ENCODE peak calls at places on chromosomes 4 and X, in eight cellular contexts. One of them, this sample, is unnamed.

GRCh38 chr4:75495489-75495888 is 18.7 kb downstream of the RCHY1 start:
- DNase-seq in heart left ventricle: no peak
- DNase-seq in NB4: no peak
- DNase-seq in Caco-2: no peak
- DNase-seq in mammary epithelial cell: no peak
- DNase-seq in breast epithelium: no peak
- DNase-seq in AG08395: no peak
- DNase-seq in left kidney: no peak
- DNase-seq in this sample: no peak

GRCh38 chr4:105637409-105638258 is 70.9 kb downstream of the INTS12 start:
- DNase-seq in heart left ventricle: peak
- DNase-seq in NB4: peak
- DNase-seq in Caco-2: no peak
- DNase-seq in mammary epithelial cell: no peak
- DNase-seq in breast epithelium: peak
- DNase-seq in AG08395: no peak
- DNase-seq in left kidney: peak
- DNase-seq in this sample: no peak

GRCh38 chr4:85905761-85906160 is 430.8 kb downstream of the ARHGAP24 start:
- DNase-seq in heart left ventricle: no peak
- DNase-seq in NB4: no peak
- DNase-seq in Caco-2: no peak
- DNase-seq in mammary epithelial cell: no peak
- DNase-seq in breast epithelium: no peak
- DNase-seq in AG08395: no peak
- DNase-seq in left kidney: peak
- DNase-seq in this sample: no peak

GRCh38 chr4:185566425-185566824 is 31.1 kb upstream of the PDLIM3 start:
- DNase-seq in heart left ventricle: peak
- DNase-seq in NB4: no peak
- DNase-seq in Caco-2: no peak
- DNase-seq in mammary epithelial cell: no peak
- DNase-seq in breast epithelium: no peak
- DNase-seq in AG08395: no peak
- DNase-seq in left kidney: no peak
- DNase-seq in this sample: peak

GRCh38 chr4:151567056-151567455 is 158.1 kb downstream of the FHIP1A start:
- DNase-seq in heart left ventricle: no peak
- DNase-seq in NB4: peak
- DNase-seq in Caco-2: no peak
- DNase-seq in mammary epithelial cell: no peak
- DNase-seq in breast epithelium: no peak
- DNase-seq in AG08395: no peak
- DNase-seq in left kidney: peak
- DNase-seq in this sample: no peak

GRCh38 chrX:83845397-83845796 is 15.5 kb upstream of the CYLC1 start:
- DNase-seq in heart left ventricle: no peak
- DNase-seq in NB4: peak
- DNase-seq in Caco-2: peak
- DNase-seq in mammary epithelial cell: peak
- DNase-seq in breast epithelium: no peak
- DNase-seq in AG08395: peak
- DNase-seq in left kidney: peak
- DNase-seq in this sample: peak

GRCh38 chr4:57119054-57119651 is 9.0 kb upstream of the IGFBP7 start:
- DNase-seq in heart left ventricle: peak
- DNase-seq in NB4: no peak
- DNase-seq in Caco-2: no peak
- DNase-seq in mammary epithelial cell: peak
- DNase-seq in breast epithelium: no peak
- DNase-seq in AG08395: peak
- DNase-seq in left kidney: peak
- DNase-seq in this sample: no peak

GRCh38 chrX:111445485-111445884 is 33.5 kb upstream of the DCX start:
- DNase-seq in heart left ventricle: no peak
- DNase-seq in NB4: peak
- DNase-seq in Caco-2: no peak
- DNase-seq in mammary epithelial cell: peak
- DNase-seq in breast epithelium: no peak
- DNase-seq in AG08395: peak
- DNase-seq in left kidney: peak
- DNase-seq in this sample: no peak

GRCh38 chr4:48901196-48901595 is 5.4 kb downstream of the OCIAD2 start:
- DNase-seq in heart left ventricle: no peak
- DNase-seq in NB4: no peak
- DNase-seq in Caco-2: no peak
- DNase-seq in mammary epithelial cell: no peak
- DNase-seq in breast epithelium: no peak
- DNase-seq in AG08395: no peak
- DNase-seq in left kidney: no peak
- DNase-seq in this sample: peak

GRCh38 chr4:10036926-10037325 is 15.6 kb upstream of the SLC2A9 start:
- DNase-seq in heart left ventricle: no peak
- DNase-seq in NB4: no peak
- DNase-seq in Caco-2: no peak
- DNase-seq in mammary epithelial cell: no peak
- DNase-seq in breast epithelium: no peak
- DNase-seq in AG08395: no peak
- DNase-seq in left kidney: no peak
- DNase-seq in this sample: no peak

GRCh38 chr4:17323619-17324400 is 188.1 kb downstream of the QDPR start:
- DNase-seq in heart left ventricle: no peak
- DNase-seq in NB4: no peak
- DNase-seq in Caco-2: no peak
- DNase-seq in mammary epithelial cell: no peak
- DNase-seq in breast epithelium: no peak
- DNase-seq in AG08395: peak
- DNase-seq in left kidney: peak
- DNase-seq in this sample: no peak

GRCh38 chrX:56268888-56269287 is 36.7 kb downstream of the KLF8 start:
- DNase-seq in heart left ventricle: no peak
- DNase-seq in NB4: no peak
- DNase-seq in Caco-2: no peak
- DNase-seq in mammary epithelial cell: peak
- DNase-seq in breast epithelium: no peak
- DNase-seq in AG08395: no peak
- DNase-seq in left kidney: no peak
- DNase-seq in this sample: no peak

This sample was measured in trophoblast cell.